ENCODE peak calls at places on chromosomes 7 and 10, in four cellular contexts. Y is astrocyte, T is K562, K is fibroblast of lung. F is an unnamed sample. For H3K4me1, the result is how much of the 10 kb centered on the place peaks cover.

GRCh38 chr7:7681191-7681935 is 37.0 kb downstream of the RPA3 start:
- DNase-seq in Y (peak), T (no peak), K (peak), F (peak)

GRCh38 chr7:33724201-33724600 is 181.1 kb upstream of the BMPER start:
- DNase-seq in Y (no peak), T (no peak), K (no peak), F (no peak)

GRCh38 chr10:114266521-114266920 is 27.5 kb downstream of the VWA2 start:
- DNase-seq in Y (peak), T (peak), K (peak), F (no peak)

GRCh38 chr10:6006991-6007390 is 29.6 kb upstream of the IL15RA start:
- DNase-seq in Y (no peak), T (no peak), K (no peak), F (no peak)

GRCh38 chr10:103470755-103471653 is 8.0 kb downstream of the CALHM3 start:
- DNase-seq in Y (no peak), T (peak), K (peak), F (no peak)

GRCh38 chr10:725786-726185 is 36.3 kb upstream of the DIP2C start:
- DNase-seq in Y (no peak), T (no peak), K (peak), F (no peak)

GRCh38 chr10:15254808-15255655 is 86.5 kb upstream of the NMT2 start:
- DNase-seq in Y (no peak), T (no peak), K (no peak), F (no peak)

GRCh38 chr7:19713676-19714075 is 4.8 kb upstream of the POLR1F start:
- DNase-seq in Y (peak), T (peak), K (peak), F (peak)

GRCh38 chr7:50696810-50697582 is 85.7 kb downstream of the GRB10 start:
- DNase-seq in Y (no peak), T (no peak), K (no peak), F (no peak)
- TF ChIP-seq CTCF in Y (peak), T (peak), K (peak), F (peak)

GRCh38 chr7:99557196-99557607 is 1.2 kb upstream of the ZNF655 start:
- DNase-seq in Y (no peak), T (peak), K (no peak), F (no peak)

GRCh38 chr7:99551329-99551728 is 585 bp downstream of the FAM200A start:
- DNase-seq in Y (no peak), T (no peak), K (no peak), F (no peak)

GRCh38 chr7:99551767-99552463 is at the start of gene FAM200A:
- DNase-seq in Y (peak), T (peak), K (peak), F (peak)

GRCh38 chr7:99554929-99555328 is 3.0 kb upstream of the FAM200A start:
- DNase-seq in Y (no peak), T (no peak), K (no peak), F (no peak)

GRCh38 chr7:99553039-99553438 is 1.1 kb upstream of the FAM200A start:
- DNase-seq in Y (no peak), T (no peak), K (no peak), F (no peak)
- H3K4me1 ChIP-seq in Y (under half), T (under half), K (under half), F (under half)

GRCh38 chr7:127478040-127478386 is 85.5 kb upstream of the ZNF800 start:
- DNase-seq in Y (no peak), T (no peak), K (no peak), F (no peak)
- TF ChIP-seq CTCF in Y (peak), T (no peak), K (no peak), F (no peak)

DNA sequence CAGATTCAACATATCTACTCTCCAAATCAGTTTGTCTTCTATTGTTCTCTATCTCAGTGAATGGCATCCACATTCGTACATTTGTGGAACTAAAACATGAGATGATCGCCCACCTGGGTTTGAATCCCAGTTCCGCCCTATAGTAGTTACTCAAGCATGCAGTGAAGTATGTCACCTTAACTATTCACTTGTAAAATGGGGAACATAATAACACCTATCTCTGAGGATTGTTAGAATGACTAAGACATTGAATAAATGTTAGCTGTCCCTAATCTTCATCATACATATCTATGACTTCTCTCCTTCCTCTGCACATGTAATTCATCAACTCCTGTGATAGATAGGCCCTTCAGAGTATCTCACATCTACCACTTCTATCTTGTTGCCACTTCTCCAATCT is 24.7 kb downstream of the UBE2D1 start:
- DNase-seq in Y (no peak), T (no peak), K (no peak), F (no peak)
- H3K4me1 ChIP-seq in Y (under half), T (under half), K (under half), F (under half)

DNA sequence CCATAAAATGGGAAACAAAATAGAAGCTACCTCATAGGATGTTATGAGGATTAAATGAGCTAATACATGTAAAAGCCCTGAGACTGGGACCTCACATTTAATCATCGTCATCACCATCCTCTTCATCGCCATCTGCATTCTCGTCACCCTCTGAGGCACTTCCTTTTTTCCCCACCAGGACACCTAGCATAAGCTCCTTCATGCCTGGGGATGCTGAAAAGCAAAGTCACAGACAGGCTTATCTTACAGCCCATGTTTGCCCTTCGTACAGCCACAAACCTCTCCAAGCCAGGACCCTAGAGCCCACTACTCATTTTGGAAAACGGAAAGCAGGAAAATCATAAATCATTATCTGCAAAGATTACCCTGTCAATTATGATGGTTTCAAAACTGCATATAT is 249.6 kb downstream of the GPAM start:
- DNase-seq in Y (no peak), T (no peak), K (no peak), F (no peak)
- TF ChIP-seq CTCF in Y (no peak), T (no peak), K (no peak), F (peak)